ENCODE peak calls at places on chromosomes 13 and 19, in seven cellular contexts. J is bronchial epithelial cell, T is cardiac muscle cell, W is colonic mucosa, N is transverse colon, S is astrocyte, Q is spleen. U is an unnamed sample.

GRCh38 chr19:8640402-8641004 is 10.1 kb downstream of the NFILZ start:
- DNase-seq in J (no peak), T (peak), W (no peak), N (peak), S (no peak), Q (peak), U (peak)

GRCh38 chr13:59112375-59112774 is 1051.4 kb downstream of the DIAPH3 start:
- DNase-seq in J (peak), T (peak), W (no peak), N (peak), S (peak), Q (no peak), U (peak)

GRCh38 chr13:101397742-101398141 is 18.6 kb downstream of the NALCN start:
- DNase-seq in J (peak), T (no peak), W (no peak), N (no peak), S (peak), Q (no peak), U (no peak)

GRCh38 chr13:46593403-46593802 is 40.4 kb downstream of the LRCH1 start:
- DNase-seq in J (no peak), T (no peak), W (no peak), N (no peak), S (no peak), Q (no peak), U (no peak)

GRCh38 chr13:48818495-48818961 is 157.2 kb upstream of the FNDC3A start:
- DNase-seq in J (peak), T (peak), W (no peak), N (no peak), S (peak), Q (no peak), U (no peak)

GRCh38 chr13:95474992-95475391 is 77.5 kb upstream of the CLDN10 start:
- DNase-seq in J (no peak), T (no peak), W (no peak), N (no peak), S (no peak), Q (no peak), U (no peak)

GRCh38 chr13:68099616-68100015 is 869.5 kb upstream of the PCDH9 start:
- DNase-seq in J (peak), T (peak), W (no peak), N (no peak), S (peak), Q (no peak), U (no peak)

GRCh38 chr19:2289714-2290435 is 7.9 kb upstream of the PEAK3 start:
- DNase-seq in J (no peak), T (no peak), W (peak), N (peak), S (no peak), Q (peak), U (no peak)

GRCh38 chr13:51800456-51800855 is 3.5 kb downstream of the DHRS12 start:
- DNase-seq in J (no peak), T (no peak), W (no peak), N (peak), S (no peak), Q (no peak), U (no peak)

GRCh38 chr13:52991344-52992020 is 37.1 kb upstream of the OLFM4 start:
- DNase-seq in J (no peak), T (no peak), W (no peak), N (no peak), S (no peak), Q (no peak), U (no peak)

GRCh38 chr19:5624154-5624663 is 1.3 kb downstream of the SAFB start:
- DNase-seq in J (peak), T (peak), W (peak), N (peak), S (peak), Q (peak), U (peak)

DNA sequence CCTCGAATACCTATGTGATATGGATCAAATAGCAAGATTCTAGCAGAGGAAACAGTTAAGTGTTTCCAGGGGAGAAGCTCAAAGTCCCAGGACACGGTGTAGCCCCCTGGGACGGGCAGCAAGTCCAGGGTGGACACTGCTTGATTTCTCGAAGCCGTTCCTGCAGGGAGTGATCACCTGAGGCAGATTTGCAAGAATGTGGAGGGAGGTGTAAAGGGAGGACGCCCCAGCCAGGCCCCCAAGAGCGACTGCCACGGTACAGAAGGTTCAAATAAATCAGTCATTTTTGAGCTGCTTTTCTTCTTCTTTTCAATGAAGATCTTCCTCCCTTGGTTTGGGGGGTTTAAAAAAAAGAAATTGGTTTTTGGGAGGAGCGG is 41.4 kb downstream of the KLF2 start:
- DNase-seq in J (no peak), T (no peak), W (no peak), N (no peak), S (no peak), Q (peak), U (no peak)
- H3K4me3 ChIP-seq in J (no peak), T (no peak), W (no peak), N (no peak), S (no peak), Q (no peak), U (no peak)

GRCh38 chr19:47547175-47547574 is 25.8 kb downstream of the ZNF541 start:
- DNase-seq in J (no peak), T (no peak), W (no peak), N (no peak), S (no peak), Q (peak), U (no peak)

GRCh38 chr19:47545061-47545948 is 27.6 kb downstream of the ZNF541 start:
- DNase-seq in J (no peak), T (no peak), W (no peak), N (no peak), S (no peak), Q (no peak), U (no peak)

GRCh38 chr19:47544075-47544474 is 28.9 kb downstream of the ZNF541 start:
- DNase-seq in J (no peak), T (no peak), W (no peak), N (no peak), S (no peak), Q (no peak), U (no peak)

GRCh38 chr19:47542030-47542475 is 27.2 kb upstream of the NAPA start:
- DNase-seq in J (no peak), T (peak), W (no peak), N (peak), S (no peak), Q (no peak), U (no peak)

DNA sequence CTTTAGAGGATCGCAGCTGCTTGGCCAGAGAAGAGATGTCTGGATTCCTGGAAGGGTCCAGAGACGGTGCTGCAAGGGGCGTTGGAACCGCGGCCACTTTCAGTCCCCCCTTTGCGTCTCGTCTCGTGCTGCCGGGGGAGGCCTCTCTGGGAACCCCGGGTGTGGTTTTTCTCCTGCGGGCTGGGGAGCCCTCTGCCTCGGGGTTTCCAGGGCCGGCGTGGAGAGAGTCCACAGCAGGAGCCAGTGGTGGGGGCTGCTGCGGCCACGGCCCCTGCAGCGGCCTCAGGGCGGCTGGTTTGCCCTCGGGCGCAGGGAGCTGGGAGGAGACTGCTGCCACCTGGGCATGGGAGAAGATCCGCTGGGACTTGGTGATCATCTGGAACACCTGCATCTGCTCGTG is 28.5 kb downstream of the ZNF541 start:
- DNase-seq in J (no peak), T (no peak), W (no peak), N (no peak), S (no peak), Q (no peak), U (no peak)
- H3K4me3 ChIP-seq in J (no peak), T (no peak), W (no peak), N (no peak), S (no peak), Q (no peak), U (no peak)

DNA sequence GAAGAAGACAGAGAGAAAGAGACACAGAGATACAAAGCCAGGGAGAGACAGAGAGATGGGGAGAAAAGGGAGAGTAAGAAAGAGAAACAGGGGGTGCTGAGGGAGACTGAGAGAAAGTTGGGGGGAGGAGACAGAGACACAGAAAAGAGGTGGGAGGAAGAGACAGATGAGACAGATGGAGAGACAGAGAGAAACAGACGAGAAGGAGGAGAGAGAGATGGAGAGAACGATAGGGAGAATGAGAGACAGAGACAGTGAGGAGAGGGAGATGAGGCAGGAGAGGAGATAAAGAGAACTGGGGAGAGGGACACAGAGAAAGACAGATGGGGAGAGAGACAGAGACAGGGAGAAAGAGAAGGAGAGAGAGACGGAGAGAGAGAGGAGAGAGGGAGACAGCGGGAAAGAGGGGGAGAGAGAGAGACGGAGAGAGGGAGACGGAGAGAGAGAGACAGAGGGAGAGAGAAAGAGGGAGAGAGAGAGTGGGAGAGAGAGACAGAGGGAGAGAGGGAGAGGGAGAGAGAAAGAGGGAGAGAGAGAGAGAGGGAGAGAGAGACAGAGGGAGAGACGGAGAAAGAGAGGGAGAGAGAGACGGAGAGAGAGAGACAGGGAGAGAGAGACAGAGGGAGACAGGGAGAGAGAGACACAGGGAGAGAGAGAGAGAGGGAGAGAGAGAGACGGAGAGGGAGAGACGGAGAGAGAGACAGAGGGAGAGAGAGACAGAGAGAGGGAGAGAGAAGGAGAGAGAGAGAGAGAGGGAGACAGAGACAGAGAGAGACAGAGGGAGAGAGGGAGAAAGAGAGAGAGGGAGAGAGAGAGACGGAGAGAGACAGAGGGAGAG is 12.6 kb downstream of the JOSD2 start:
- DNase-seq in J (no peak), T (no peak), W (no peak), N (no peak), S (no peak), Q (no peak), U (no peak)
- H3K4me3 ChIP-seq in J (no peak), T (peak), W (no peak), N (no peak), S (no peak), Q (no peak), U (no peak)

GRCh38 chr19:29945433-29945832 is 3.4 kb downstream of the URI1 start:
- DNase-seq in J (no peak), T (no peak), W (no peak), N (no peak), S (no peak), Q (no peak), U (no peak)
- H3K4me3 ChIP-seq in J (no peak), T (no peak), W (no peak), N (no peak), S (no peak), Q (no peak), U (no peak)

GRCh38 chr19:928471-929259 is 2.8 kb downstream of the ARID3A start:
- DNase-seq in J (no peak), T (peak), W (no peak), N (no peak), S (no peak), Q (no peak), U (no peak)
- H3K4me3 ChIP-seq in J (no peak), T (no peak), W (no peak), N (no peak), S (no peak), Q (no peak), U (no peak)

DNA sequence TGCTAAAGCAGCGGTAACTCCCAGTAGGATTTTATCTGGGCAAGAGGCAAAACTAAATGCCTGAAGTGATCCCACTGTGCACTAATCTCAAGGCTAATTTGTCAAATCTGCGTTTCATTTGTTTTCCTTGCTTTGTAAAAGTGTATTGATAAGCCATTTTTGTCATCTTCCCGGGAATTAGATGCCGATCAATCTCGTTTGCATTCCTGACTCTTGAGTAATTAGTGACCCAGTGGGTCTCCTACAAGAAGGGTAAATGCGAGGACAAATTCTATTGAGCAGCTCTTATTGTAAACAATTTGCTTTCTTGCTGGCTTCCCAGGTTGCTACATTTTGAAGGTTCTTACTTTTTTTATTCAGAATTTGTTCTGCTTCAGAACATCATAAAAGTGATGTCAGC is 129.7 kb downstream of the EFNB2 start:
- DNase-seq in J (no peak), T (no peak), W (no peak), N (no peak), S (no peak), Q (no peak), U (no peak)
- H3K4me3 ChIP-seq in J (no peak), T (no peak), W (no peak), N (no peak), S (no peak), Q (no peak), U (no peak)

U was measured in small intestine.